ENCODE peak calls at places on chromosomes 13 and 19, in six cellular contexts. K, I, Z, U, D and N are unnamed samples.

GRCh38 chr13:50153401-50153800 is 138.2 kb downstream of the KCNRG start:
- DNase-seq in K (no peak), I (no peak), Z (no peak), U (no peak), D (no peak), N (no peak)

GRCh38 chr19:29596080-29596479 is 10.0 kb upstream of the POP4 start:
- DNase-seq in K (no peak), I (no peak), Z (no peak), U (no peak), D (no peak), N (no peak)

GRCh38 chr13:94641432-94641941 is 39.8 kb downstream of the GPR180 start:
- DNase-seq in K (no peak), I (no peak), Z (peak), U (peak), D (peak), N (no peak)

GRCh38 chr13:43916828-43917227 is 37.1 kb downstream of the LACC1 start:
- DNase-seq in K (no peak), I (no peak), Z (no peak), U (no peak), D (no peak), N (no peak)

GRCh38 chr13:114320065-114320464 is 5.8 kb downstream of the CHAMP1 start:
- DNase-seq in K (no peak), I (no peak), Z (no peak), U (no peak), D (no peak), N (no peak)

GRCh38 chr13:24995225-24995804 is 100.6 kb upstream of the PABPC3 start:
- DNase-seq in K (no peak), I (peak), Z (peak), U (peak), D (peak), N (peak)

GRCh38 chr19:44282846-44283245 is 22.0 kb downstream of the ZNF235 start:
- DNase-seq in K (no peak), I (no peak), Z (no peak), U (no peak), D (no peak), N (no peak)

GRCh38 chr19:33606556-33606955 is 15.2 kb upstream of the CHST8 start:
- DNase-seq in K (no peak), I (no peak), Z (no peak), U (no peak), D (no peak), N (no peak)

GRCh38 chr13:47680752-47681151 is 320.3 kb downstream of the SUCLA2 start:
- DNase-seq in K (no peak), I (no peak), Z (no peak), U (no peak), D (no peak), N (no peak)

GRCh38 chr19:20247016-20247683 is 80.1 kb downstream of the ZNF486 start:
- DNase-seq in K (no peak), I (peak), Z (peak), U (no peak), D (no peak), N (peak)

GRCh38 chr13:97346561-97347254 is 87.3 kb upstream of the RAP2A start:
- DNase-seq in K (no peak), I (no peak), Z (no peak), U (no peak), D (no peak), N (no peak)

GRCh38 chr13:97346097-97346496 is 87.9 kb upstream of the RAP2A start:
- DNase-seq in K (no peak), I (no peak), Z (no peak), U (no peak), D (no peak), N (no peak)

GRCh38 chr13:97348569-97349100 is 85.3 kb upstream of the RAP2A start:
- DNase-seq in K (no peak), I (no peak), Z (no peak), U (no peak), D (no peak), N (no peak)

GRCh38 chr13:97344250-97345175 is 89.5 kb upstream of the RAP2A start:
- DNase-seq in K (peak), I (peak), Z (peak), U (peak), D (peak), N (peak)

GRCh38 chr13:97347255-97347653 is 86.7 kb upstream of the RAP2A start:
- DNase-seq in K (no peak), I (no peak), Z (no peak), U (no peak), D (no peak), N (no peak)
- TF ChIP-seq CTCF in K (no peak), I (no peak), Z (peak), U (no peak), D (no peak), N (no peak)

GRCh38 chr19:17136026-17136425 is 60.4 kb downstream of the MYO9B start:
- DNase-seq in K (no peak), I (no peak), Z (peak), U (no peak), D (no peak), N (peak)
- H3K4me3 ChIP-seq in K (peak), I (no peak), Z (peak), U (peak), D (no peak), N (peak)

DNA sequence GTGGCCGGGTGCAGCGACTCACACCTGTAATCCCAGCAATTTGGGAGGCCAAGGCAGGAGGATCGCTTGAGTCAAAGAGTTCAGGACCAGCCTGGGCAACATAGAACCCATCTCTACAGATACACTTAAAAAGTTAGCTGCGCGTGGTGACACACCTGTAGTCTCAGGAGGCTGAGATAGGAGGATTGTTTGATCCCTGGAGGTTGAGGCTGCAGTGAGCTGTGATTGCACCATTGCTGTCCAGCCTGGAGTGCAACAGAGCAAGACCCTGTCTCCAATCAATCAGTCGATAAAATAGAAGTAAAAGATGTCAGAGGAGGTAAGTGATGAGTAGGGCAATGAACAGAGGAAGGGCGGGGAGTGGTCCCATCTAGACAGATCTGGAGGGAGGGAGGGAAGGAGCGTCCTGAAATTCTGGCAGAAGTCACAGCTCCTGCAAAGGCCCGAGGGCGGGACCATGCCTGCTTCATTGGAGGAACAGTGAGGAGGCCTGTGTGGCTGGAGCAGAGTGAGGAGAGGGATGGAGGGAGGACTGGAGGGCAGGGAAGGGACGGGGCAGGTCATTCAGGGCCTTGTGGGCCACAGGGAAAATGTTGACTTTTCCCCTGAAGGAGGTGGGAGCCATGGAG is 9.7 kb downstream of the SMIM24 start:
- DNase-seq in K (no peak), I (no peak), Z (no peak), U (no peak), D (no peak), N (no peak)
- H3K27ac ChIP-seq in K (no peak), I (no peak), Z (no peak), U (peak), D (no peak), N (no peak)

DNA sequence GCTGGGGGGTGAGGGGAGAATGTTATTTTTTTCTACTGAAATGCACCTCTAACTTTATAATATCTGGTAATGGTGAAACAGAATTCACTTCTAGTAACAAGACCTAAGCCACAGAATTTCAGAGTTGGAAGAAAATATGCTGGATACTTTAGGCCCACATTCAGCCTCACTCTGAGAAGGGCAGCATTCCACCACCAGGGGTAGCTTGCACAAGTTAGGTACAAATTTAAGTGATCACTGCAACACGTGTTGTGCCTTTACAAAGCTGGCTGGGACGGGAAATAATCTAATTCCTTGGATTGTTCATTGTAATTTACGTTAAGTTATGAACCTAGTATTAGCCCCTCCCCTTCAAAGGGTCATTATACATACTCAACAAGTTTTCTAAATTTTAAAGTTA is 192.3 kb downstream of the RGCC start:
- DNase-seq in K (no peak), I (no peak), Z (peak), U (peak), D (peak), N (no peak)
- TF ChIP-seq CTCF in K (peak), I (no peak), Z (peak), U (no peak), D (peak), N (peak)

GRCh38 chr13:29428310-29428991 is 167.0 kb downstream of the SLC7A1 start:
- DNase-seq in K (peak), I (peak), Z (peak), U (no peak), D (no peak), N (peak)
- H3K4me3 ChIP-seq in K (peak), I (no peak), Z (peak), U (peak), D (peak), N (no peak)

DNA sequence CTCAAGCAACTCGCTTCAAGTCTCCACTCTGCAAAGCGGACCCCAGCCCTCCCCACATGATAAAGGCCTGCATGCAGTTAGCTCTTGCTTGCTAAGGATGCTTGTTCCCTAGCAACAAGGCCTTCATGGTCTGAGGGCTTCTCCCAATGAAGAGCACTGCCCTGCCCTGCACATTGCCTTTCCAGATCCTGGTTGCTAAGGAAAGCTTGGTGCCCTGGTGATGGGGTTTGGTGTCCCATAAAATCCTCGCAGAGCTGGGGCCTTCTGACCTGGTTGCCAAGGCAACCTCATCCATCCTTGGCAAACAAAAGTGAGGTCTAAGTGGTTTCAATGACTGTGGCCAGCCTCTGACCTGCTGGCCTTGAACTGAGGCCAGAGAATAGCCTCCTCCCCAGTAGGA is 5.9 kb downstream of the DBP start:
- DNase-seq in K (no peak), I (no peak), Z (no peak), U (no peak), D (no peak), N (no peak)
- H3K27ac ChIP-seq in K (peak), I (peak), Z (peak), U (no peak), D (no peak), N (no peak)

DNA sequence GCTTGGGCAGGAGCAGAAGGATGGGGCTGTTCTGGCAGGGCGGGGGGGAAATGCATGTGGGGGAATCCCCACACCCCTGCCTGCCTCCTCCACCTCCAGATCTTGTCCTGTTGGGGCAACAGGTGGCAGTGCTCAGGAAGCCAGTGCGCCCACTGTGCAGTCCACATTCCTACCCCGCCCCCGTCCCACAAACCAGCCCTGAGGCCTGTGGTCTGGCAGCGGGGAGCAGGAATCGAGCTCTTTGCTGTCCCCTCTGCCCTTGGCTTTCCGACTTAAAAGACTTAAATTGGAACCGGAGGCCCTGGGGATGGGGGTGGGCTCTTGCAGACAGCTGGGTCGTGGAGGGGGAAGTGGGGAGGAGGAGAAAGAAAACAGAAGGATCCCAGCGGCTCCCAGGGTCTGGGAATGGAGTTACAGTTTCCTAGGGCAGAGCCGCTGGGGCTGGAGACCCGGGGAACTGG is 4.3 kb downstream of the NANOS3 start:
- DNase-seq in K (no peak), I (no peak), Z (peak), U (no peak), D (no peak), N (peak)
- TF ChIP-seq CTCF in K (no peak), I (no peak), Z (peak), U (no peak), D (no peak), N (no peak)

GRCh38 chr13:107209811-107210210 is 641.9 kb upstream of the ARGLU1 start:
- DNase-seq in K (no peak), I (no peak), Z (no peak), U (no peak), D (no peak), N (no peak)

GRCh38 chr13:107208889-107209288 is 641.0 kb upstream of the ARGLU1 start:
- DNase-seq in K (no peak), I (no peak), Z (no peak), U (no peak), D (no peak), N (no peak)

GRCh38 chr13:107203146-107203847 is 635.4 kb upstream of the ARGLU1 start:
- DNase-seq in K (no peak), I (peak), Z (peak), U (peak), D (peak), N (peak)

GRCh38 chr13:107202371-107203023 is 634.6 kb upstream of the ARGLU1 start:
- DNase-seq in K (no peak), I (no peak), Z (no peak), U (no peak), D (peak), N (no peak)

DNA sequence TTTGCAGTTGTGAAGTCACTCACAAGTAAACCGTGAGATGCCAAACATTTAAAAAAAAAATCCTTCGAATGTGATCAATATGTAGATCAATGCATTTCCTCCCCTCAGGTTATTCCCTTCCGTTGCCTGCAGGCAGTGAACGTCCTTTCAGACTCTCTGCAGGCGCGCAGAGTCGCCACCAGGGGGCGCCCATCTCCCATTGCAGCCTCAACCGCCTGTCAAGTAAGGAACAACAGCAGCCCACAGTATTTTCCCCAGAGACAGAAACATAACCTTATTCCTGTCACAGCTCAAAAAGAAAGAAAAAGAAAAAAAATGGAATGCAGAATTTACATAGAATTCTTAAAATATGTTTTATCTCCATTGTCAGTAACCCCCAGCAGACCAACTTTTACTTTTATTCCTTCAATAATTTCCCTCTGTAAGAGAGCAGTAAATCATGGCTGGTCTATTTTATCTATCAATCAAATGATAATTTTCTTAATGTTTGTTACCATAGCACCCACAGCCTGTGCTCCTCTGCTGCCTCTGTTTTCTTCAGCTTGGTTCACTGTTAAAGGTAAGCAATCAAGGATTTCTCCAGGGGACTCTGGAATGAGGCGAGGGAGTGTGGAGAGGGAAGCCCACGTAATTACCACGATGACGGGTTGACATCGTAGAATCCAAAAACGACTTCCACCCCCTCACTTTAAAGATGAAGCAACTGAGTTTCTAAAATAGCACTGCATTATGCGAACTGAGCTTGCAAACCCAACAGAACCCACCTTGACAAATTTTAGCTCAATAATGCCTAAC is 637.6 kb upstream of the ARGLU1 start:
- DNase-seq in K (peak), I (peak), Z (peak), U (peak), D (peak), N (peak)
- H3K4me3 ChIP-seq in K (no peak), I (no peak), Z (no peak), U (no peak), D (no peak), N (no peak)

GRCh38 chr13:93248627-93249047 is 22.0 kb downstream of the GPC6 start:
- DNase-seq in K (no peak), I (no peak), Z (peak), U (peak), D (peak), N (peak)
- H3K27ac ChIP-seq in K (no peak), I (no peak), Z (no peak), U (peak), D (peak), N (no peak)